ENCODE peak calls at places on chromosomes 16 and 17, in four cellular contexts. X is IMR-90, F is fibroblast of lung, A is stomach. C is an unnamed sample. For H3K4me1 and H3K9me3, the result is how much of the 10 kb centered on the place peaks cover.

GRCh38 chr17:7263071-7263800 is 958 bp upstream of the CLDN7 start:
- DNase-seq in F (no peak), A (no peak), X (no peak), C (no peak)

GRCh38 chr16:88759245-88759975 is 25.6 kb downstream of the PIEZO1 start:
- DNase-seq in F (peak), A (peak), X (peak), C (peak)

GRCh38 chr16:1481906-1482835 is 6.6 kb downstream of the PTX4 start:
- DNase-seq in X (peak), A (no peak), F (peak), C (no peak)

GRCh38 chr16:84555418-84556196 is 51.1 kb upstream of the MEAK7 start:
- DNase-seq in F (no peak), A (no peak), X (no peak), C (no peak)

GRCh38 chr16:89320717-89321501 is 103.4 kb downstream of the ZNF778 start:
- DNase-seq in F (peak), X (peak), A (peak), C (peak)

GRCh38 chr17:30378191-30378796 is 433 bp upstream of the CPD start:
- DNase-seq in F (peak), X (peak), A (peak), C (peak)

GRCh38 chr16:3149193-3149530 is 14.3 kb downstream of the ZNF213 start:
- DNase-seq in X (no peak), F (no peak), A (no peak), C (no peak)

GRCh38 chr16:88691924-88692560 is 5.7 kb upstream of the SNAI3 start:
- DNase-seq in X (no peak), F (no peak), A (no peak), C (no peak)

GRCh38 chr16:81711609-81712329 is 67.3 kb upstream of the PLCG2 start:
- DNase-seq in X (peak), F (peak), A (no peak), C (peak)

GRCh38 chr16:17194190-17194780 is 276.5 kb downstream of the XYLT1 start:
- DNase-seq in F (peak), X (peak), A (peak), C (peak)

GRCh38 chr16:23679986-23680336 is 1.3 kb downstream of the PLK1 start:
- DNase-seq in A (no peak), X (no peak), F (no peak), C (no peak)
- H3K4me1 ChIP-seq in A (under half), X (under half), F (under half), C (under half)

GRCh38 chr17:2057130-2057713 is 2.3 kb downstream of the HIC1 start:
- DNase-seq in F (no peak), A (no peak), X (no peak), C (no peak)

GRCh38 chr17:2055494-2056220 is 754 bp downstream of the HIC1 start:
- DNase-seq in A (no peak), F (no peak), X (peak), C (no peak)

GRCh38 chr17:2057714-2058520 is 3.0 kb downstream of the HIC1 start:
- DNase-seq in F (no peak), A (no peak), X (peak), C (no peak)

GRCh38 chr17:2054740-2055493 is at the start of gene HIC1:
- DNase-seq in X (peak), F (peak), A (peak), C (peak)

GRCh38 chr17:2056221-2057129 is 1.6 kb downstream of the HIC1 start:
- DNase-seq in A (no peak), F (peak), X (peak), C (no peak)
- H3K4me3 ChIP-seq in A (peak), F (peak), X (peak), C (no peak)

GRCh38 chr16:66895697-66895995 is 15.3 kb downstream of the PDP2 start:
- DNase-seq in A (no peak), F (no peak), X (no peak), C (no peak)
- H3K9me3 ChIP-seq in A (under half), F (under half), X (under half), C (under half)

GRCh38 chr17:64502809-64503208 is 3.3 kb downstream of the DDX5 start:
- DNase-seq in F (peak), X (peak), A (no peak), C (no peak)
- H3K4me1 ChIP-seq in F (under half), X (under half), A (under half), C (half or more)

GRCh38 chr17:20965492-20965891 is 77.3 kb downstream of the USP22 start:
- DNase-seq in A (no peak), X (no peak), F (no peak), C (no peak)

GRCh38 chr17:20955437-20956323 is 87.1 kb downstream of the USP22 start:
- DNase-seq in A (no peak), X (peak), F (peak), C (peak)

GRCh38 chr17:20966869-20967268 is 75.9 kb downstream of the USP22 start:
- DNase-seq in A (no peak), F (no peak), X (no peak), C (no peak)

GRCh38 chr17:20960871-20961270 is 81.9 kb downstream of the USP22 start:
- DNase-seq in F (no peak), X (no peak), A (no peak), C (no peak)

GRCh38 chr17:20961551-20961950 is 81.3 kb downstream of the USP22 start:
- DNase-seq in F (peak), X (no peak), A (no peak), C (no peak)
- H3K4me3 ChIP-seq in F (no peak), X (no peak), A (no peak), C (no peak)

DNA sequence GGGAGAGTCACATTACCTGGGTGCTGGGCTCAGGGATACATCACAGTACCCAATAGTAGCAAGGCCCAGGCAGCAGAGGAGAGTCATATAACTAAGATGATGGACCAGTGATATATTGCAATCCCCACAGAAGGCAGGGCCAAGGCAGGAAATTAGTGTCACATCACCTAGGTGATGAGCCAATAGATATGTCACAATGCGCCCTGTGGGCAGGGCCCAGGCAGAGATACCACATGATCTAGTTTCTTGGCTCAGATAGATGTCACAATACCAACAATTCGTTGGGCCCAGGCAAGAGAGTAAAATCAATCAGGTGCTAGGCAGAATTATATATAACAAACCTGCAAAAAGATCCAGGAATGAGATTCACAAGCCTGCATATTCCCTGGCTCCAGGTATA is 2111.5 kb downstream of the TP53TG3F start:
- DNase-seq in F (no peak), A (no peak), X (no peak), C (no peak)
- H3K9me3 ChIP-seq in F (under half), A (under half), X (under half), C (under half)

GRCh38 chr17:16468428-16468992 is 23.5 kb downstream of the LRRC75A start:
- DNase-seq in F (no peak), A (no peak), X (no peak), C (no peak)

GRCh38 chr17:16465861-16466338 is 26.1 kb downstream of the LRRC75A start:
- DNase-seq in F (no peak), A (peak), X (no peak), C (no peak)

GRCh38 chr17:16466407-16466806 is 25.6 kb downstream of the LRRC75A start:
- DNase-seq in A (no peak), F (no peak), X (no peak), C (no peak)

GRCh38 chr17:16467886-16468285 is 24.1 kb downstream of the LRRC75A start:
- DNase-seq in X (no peak), F (no peak), A (no peak), C (no peak)

GRCh38 chr17:16467044-16467443 is 24.9 kb downstream of the LRRC75A start:
- DNase-seq in A (no peak), F (no peak), X (no peak), C (no peak)
- H3K4me1 ChIP-seq in A (under half), F (under half), X (under half), C (under half)